ENCODE peak calls at places on chromosomes 4 and X, in four cellular contexts. G is A549, F is HepG2, V is heart right ventricle. A is an unnamed sample.

GRCh38 chr4:182273191-182273935 is 30.2 kb downstream of the TENM3 start:
- DNase-seq in G (no peak), F (no peak), V (no peak), A (no peak)

GRCh38 chrX:9464435-9465371 is at the start of gene TBL1X:
- DNase-seq in G (peak; percentile 43), F (peak; percentile 37), V (peak; percentile 69), A (peak; percentile 57)

GRCh38 chrX:69262036-69262905 is 97.0 kb upstream of the PJA1 start:
- DNase-seq in G (no peak), F (no peak), V (no peak), A (no peak)

GRCh38 chrX:15430584-15430983 is 46.4 kb upstream of the VEGFD start:
- DNase-seq in G (no peak), F (no peak), V (no peak), A (no peak)

GRCh38 chr4:80042821-80043220 is 30.2 kb downstream of the ANTXR2 start:
- DNase-seq in G (no peak), F (no peak), V (no peak), A (no peak)

GRCh38 chrX:12010436-12010835 is 127.8 kb upstream of the FRMPD4 start:
- DNase-seq in G (no peak), F (no peak), V (no peak), A (no peak)

GRCh38 chrX:16807976-16808542 is 21.8 kb downstream of the TXLNG start:
- DNase-seq in G (peak; percentile 56), F (peak; percentile 64), V (no peak), A (no peak)

GRCh38 chrX:148811236-148811635 is 310.8 kb downstream of the AFF2 start:
- DNase-seq in G (no peak), F (no peak), V (no peak), A (no peak)

GRCh38 chr4:41359069-41359769 is 102.5 kb downstream of the UCHL1 start:
- DNase-seq in G (peak; percentile 72), F (no peak), V (peak; percentile 21), A (no peak)

GRCh38 chr4:94488667-94489066 is 36.9 kb downstream of the PDLIM5 start:
- DNase-seq in G (peak; percentile 35), F (no peak), V (no peak), A (no peak)

GRCh38 chr4:71520308-71520707 is 181.5 kb downstream of the SLC4A4 start:
- DNase-seq in G (no peak), F (no peak), V (no peak), A (no peak)

GRCh38 chr4:61277785-61278184 is 77.7 kb downstream of the ADGRL3 start:
- DNase-seq in G (no peak), F (no peak), V (no peak), A (no peak)

GRCh38 chr4:140156529-140157171 is 2.7 kb upstream of the MAML3 start:
- DNase-seq in G (no peak), F (no peak), V (no peak), A (peak; percentile 64)

GRCh38 chr4:2283199-2283711 is 21.3 kb upstream of the MXD4 start:
- DNase-seq in G (no peak), F (no peak), V (no peak), A (no peak)

GRCh38 chrX:108177321-108177990 is 85.9 kb downstream of the ATG4A start:
- DNase-seq in G (no peak), F (no peak), V (no peak), A (no peak)

GRCh38 chr4:18194278-18194677 is 172.7 kb upstream of the LCORL start:
- DNase-seq in G (no peak), F (no peak), V (no peak), A (no peak)

GRCh38 chr4:624705-625590 is at the start of gene PDE6B:
- DNase-seq in G (no peak), F (no peak), V (no peak), A (no peak)

GRCh38 chr4:87851955-87852354 is 19.2 kb downstream of the MEPE start:
- DNase-seq in G (no peak), F (no peak), V (no peak), A (no peak)

GRCh38 chrX:46777971-46778810 is 19.3 kb upstream of the SLC9A7 start:
- DNase-seq in G (no peak), F (peak; percentile 12), V (no peak), A (no peak)

GRCh38 chrX:132199941-132200340 is 19.3 kb downstream of the RAP2C start:
- DNase-seq in G (no peak), F (no peak), V (no peak), A (no peak)

GRCh38 chr4:94504545-94504944 is 52.8 kb downstream of the PDLIM5 start:
- DNase-seq in G (no peak), F (no peak), V (no peak), A (no peak)

GRCh38 chrX:8037593-8038348 is 110.6 kb upstream of the PNPLA4 start:
- DNase-seq in G (no peak), F (no peak), V (no peak), A (no peak)

GRCh38 chrX:8043121-8043520 is 115.9 kb upstream of the PNPLA4 start:
- DNase-seq in G (no peak), F (no peak), V (no peak), A (no peak)

GRCh38 chrX:8043546-8043945 is 116.3 kb upstream of the PNPLA4 start:
- DNase-seq in G (no peak), F (no peak), V (no peak), A (no peak)

GRCh38 chrX:8044861-8045434 is 117.7 kb upstream of the PNPLA4 start:
- DNase-seq in G (no peak), F (no peak), V (no peak), A (no peak)

GRCh38 chrX:8042304-8042703 is 115.1 kb upstream of the PNPLA4 start:
- DNase-seq in G (peak; percentile 1), F (peak; percentile 6), V (no peak), A (no peak)
- TF ChIP-seq CTCF in G (no peak), F (peak; percentile 13), V (no peak), A (no peak)

GRCh38 chrX:77446029-77446585 is 1.1 kb upstream of the FGF16 start:
- DNase-seq in G (no peak), F (no peak), V (peak; percentile 15), A (peak; percentile 28)
- TF ChIP-seq CTCF in G (no peak), F (peak; percentile 57), V (peak; percentile 32), A (peak; percentile 58)

GRCh38 chr4:6472387-6473263 is at the start of gene PPP2R2C:
- DNase-seq in G (peak; percentile 32), F (no peak), V (no peak), A (no peak)
- TF ChIP-seq CTCF in G (no peak), F (no peak), V (no peak), A (no peak)

DNA sequence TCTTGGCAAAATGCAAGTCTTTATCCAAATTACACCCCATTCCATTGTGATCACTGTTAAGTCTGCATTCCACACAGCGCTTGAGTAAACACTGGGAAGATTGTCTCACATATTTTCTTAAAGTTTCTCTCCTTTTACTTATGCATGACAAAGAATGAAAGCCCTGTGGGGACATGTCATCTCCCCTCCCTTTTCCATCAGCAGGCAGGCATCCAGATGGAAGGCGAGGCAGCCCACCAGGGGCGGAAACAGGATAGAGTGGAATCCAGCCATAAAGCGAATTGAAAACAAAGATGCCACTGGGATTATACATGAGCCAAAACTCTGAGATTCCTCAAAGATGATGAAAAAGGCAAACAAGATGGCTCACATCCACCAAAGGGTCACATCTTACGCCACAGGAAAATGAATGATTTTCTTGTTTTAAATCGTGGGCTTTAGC is 78.2 kb downstream of the AFAP1 start:
- DNase-seq in G (no peak), F (no peak), V (peak; percentile 31), A (no peak)
- TF ChIP-seq CTCF in G (no peak), F (no peak), V (no peak), A (no peak)

DNA sequence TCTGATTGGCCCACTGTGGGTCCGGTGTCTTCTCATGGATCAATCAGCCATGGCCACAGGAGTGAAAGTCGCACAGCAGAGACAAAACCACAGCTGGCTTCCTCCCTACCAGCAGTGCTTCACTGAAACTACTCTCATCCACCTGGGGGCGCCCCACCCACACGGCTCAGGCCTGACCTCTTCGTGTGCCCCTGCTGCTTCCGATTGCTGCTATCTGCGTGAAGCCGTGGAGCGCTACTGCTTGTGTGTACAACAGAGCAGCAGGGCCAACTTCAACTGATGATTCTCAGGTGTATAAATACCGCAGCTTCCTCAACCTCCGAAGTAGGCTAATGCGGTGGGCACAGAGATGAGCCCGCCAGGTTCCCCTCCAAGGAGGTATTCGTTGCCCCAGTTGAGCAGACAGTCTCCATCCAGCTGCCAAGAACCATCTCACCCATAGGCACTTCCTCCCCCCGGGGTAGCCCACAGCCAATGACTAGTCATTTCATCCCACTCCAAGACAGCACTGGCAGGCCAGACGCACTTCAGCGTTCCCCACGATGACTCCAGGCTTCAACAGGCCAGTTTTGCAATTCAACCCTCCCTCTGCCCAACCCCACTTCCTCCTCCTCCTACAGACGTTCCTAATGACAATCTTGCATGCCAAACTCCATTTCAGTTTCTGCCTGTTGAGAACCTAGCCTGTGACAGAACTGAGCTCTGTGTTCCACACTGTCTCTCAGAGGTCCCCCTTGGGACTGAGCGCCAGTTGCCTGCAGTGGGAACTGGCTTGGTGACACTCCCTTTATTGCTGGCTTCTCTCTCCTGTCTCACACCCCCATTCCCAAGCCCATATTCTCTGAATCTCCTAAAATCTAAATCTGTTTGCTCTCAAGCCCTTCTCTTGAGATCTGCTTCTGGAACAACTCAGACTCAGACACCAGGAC is 41.3 kb upstream of the ATP6AP2 start:
- DNase-seq in G (no peak), F (no peak), V (peak; percentile 19), A (peak; percentile 88)
- TF ChIP-seq CTCF in G (no peak), F (peak; percentile 30), V (no peak), A (no peak)

DNA sequence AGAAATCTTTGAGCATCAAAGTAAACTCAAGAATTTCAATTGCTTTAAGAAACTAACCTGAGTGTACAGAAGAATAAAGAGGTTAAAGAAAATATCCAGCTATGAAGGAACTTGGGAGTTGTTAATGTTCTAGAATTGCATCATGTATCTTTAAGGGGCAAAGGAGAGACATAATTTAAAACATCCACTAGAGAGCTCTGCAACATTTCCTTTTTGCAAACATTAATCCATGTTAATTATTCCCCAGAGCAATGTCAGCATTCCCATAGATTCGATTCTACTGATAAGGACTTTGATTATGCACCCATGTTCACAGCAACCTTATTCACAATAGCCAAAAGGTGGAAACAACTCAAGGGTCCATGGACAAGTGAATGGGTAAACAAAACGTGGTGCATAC is 80.2 kb upstream of the SORBS2 start:
- DNase-seq in G (no peak), F (no peak), V (no peak), A (no peak)
- TF ChIP-seq CTCF in G (no peak), F (no peak), V (no peak), A (no peak)

GRCh38 chrX:37470711-37471110 is 100.8 kb upstream of the LANCL3 start:
- DNase-seq in G (no peak), F (no peak), V (no peak), A (no peak)
- TF ChIP-seq CTCF in G (no peak), F (no peak), V (no peak), A (no peak)

A was measured in activated CD8-positive, alpha-beta T cell treated with anti-CD3 and anti-CD28 coated beads for 36 hours.